ENCODE peak calls at places on chromosomes 3 and 15, in seven cellular contexts. Z is IMR-90, K is mesendoderm, J is mesenchymal stem cell, I is H9, M is neuronal stem cell, B is H1. O is an unnamed sample. For H3K4me1, the result is how much of the 10 kb centered on the place peaks cover.

GRCh38 chr3:103904991-103905390 is 1461.7 kb upstream of the ALCAM start:
- DNase-seq in Z (no peak), K (no peak), J (no peak), I (no peak), M (no peak), B (no peak), O (no peak)

GRCh38 chr15:69603369-69604049 is 150.9 kb downstream of the RPLP1 start:
- DNase-seq in Z (no peak), K (no peak), J (no peak), I (no peak), M (no peak), B (no peak), O (no peak)

GRCh38 chr15:38531509-38531908 is 33.1 kb downstream of the RASGRP1 start:
- DNase-seq in Z (peak), K (no peak), J (peak), I (no peak), M (no peak), B (no peak), O (no peak)

GRCh38 chr3:194577985-194578905 is 55.0 kb downstream of the TMEM44 start:
- DNase-seq in Z (peak), K (peak), J (peak), I (no peak), M (no peak), B (no peak), O (peak)

GRCh38 chr3:122555275-122556071 is 8.6 kb downstream of the PARP9 start:
- DNase-seq in Z (peak), K (peak), J (no peak), I (no peak), M (no peak), B (no peak), O (no peak)

GRCh38 chr15:90711418-90711824 is 5.7 kb upstream of the BLM start:
- DNase-seq in Z (no peak), K (no peak), J (no peak), I (no peak), M (no peak), B (no peak), O (no peak)

GRCh38 chr3:67073812-67074211 is 75.7 kb downstream of the KBTBD8 start:
- DNase-seq in Z (no peak), K (no peak), J (no peak), I (no peak), M (no peak), B (no peak), O (no peak)

GRCh38 chr15:83014205-83014653 is 2.8 kb upstream of the C15orf40 start:
- DNase-seq in Z (no peak), K (no peak), J (no peak), I (no peak), M (no peak), B (no peak), O (no peak)

GRCh38 chr15:41546846-41547786 is 3.1 kb upstream of the RPAP1 start:
- DNase-seq in Z (peak), K (no peak), J (peak), I (no peak), M (no peak), B (no peak), O (peak)

GRCh38 chr15:75451674-75452363 is at the start of gene SIN3A:
- DNase-seq in Z (peak), K (peak), J (peak), I (peak), M (peak), B (peak), O (peak)

GRCh38 chr3:188197388-188197847 is 43.5 kb downstream of the LPP start:
- DNase-seq in Z (no peak), K (peak), J (peak), I (no peak), M (no peak), B (peak), O (no peak)

GRCh38 chr15:31338879-31339557 is 12.4 kb downstream of the KLF13 start:
- DNase-seq in Z (peak), K (peak), J (peak), I (peak), M (no peak), B (no peak), O (peak)

GRCh38 chr15:31335991-31336942 is 9.6 kb downstream of the KLF13 start:
- DNase-seq in Z (no peak), K (no peak), J (no peak), I (no peak), M (no peak), B (no peak), O (peak)

GRCh38 chr15:31336943-31337295 is 10.3 kb downstream of the KLF13 start:
- DNase-seq in Z (no peak), K (no peak), J (no peak), I (no peak), M (no peak), B (no peak), O (peak)

GRCh38 chr15:31338318-31338878 is 11.8 kb downstream of the KLF13 start:
- DNase-seq in Z (no peak), K (no peak), J (no peak), I (no peak), M (no peak), B (no peak), O (no peak)

GRCh38 chr15:31337352-31338031 is 10.9 kb downstream of the KLF13 start:
- DNase-seq in Z (no peak), K (no peak), J (no peak), I (no peak), M (no peak), B (no peak), O (no peak)
- H3K4me1 ChIP-seq in Z (under half), K (under half), J (under half), I (under half), M (under half), B (under half), O (under half)

GRCh38 chr3:34183114-34183513 is 384.7 kb downstream of the PDCD6IP start:
- DNase-seq in Z (no peak), K (no peak), J (no peak), I (no peak), M (no peak), B (no peak), O (no peak)
- H4K8ac ChIP-seq in Z (no peak), K (no peak), J (no peak), I (no peak), M (no peak), B (no peak), O (no peak)

GRCh38 chr15:52652984-52653383 is 26.2 kb downstream of the ATOSA start:
- DNase-seq in Z (peak), K (no peak), J (peak), I (no peak), M (no peak), B (no peak), O (no peak)

GRCh38 chr15:52651114-52651513 is 28.1 kb downstream of the ATOSA start:
- DNase-seq in Z (no peak), K (no peak), J (no peak), I (no peak), M (no peak), B (no peak), O (no peak)

GRCh38 chr15:52652286-52652685 is 26.9 kb downstream of the ATOSA start:
- DNase-seq in Z (no peak), K (no peak), J (peak), I (no peak), M (no peak), B (no peak), O (no peak)

GRCh38 chr15:52653451-52653964 is 25.7 kb downstream of the ATOSA start:
- DNase-seq in Z (peak), K (peak), J (peak), I (no peak), M (no peak), B (no peak), O (no peak)

DNA sequence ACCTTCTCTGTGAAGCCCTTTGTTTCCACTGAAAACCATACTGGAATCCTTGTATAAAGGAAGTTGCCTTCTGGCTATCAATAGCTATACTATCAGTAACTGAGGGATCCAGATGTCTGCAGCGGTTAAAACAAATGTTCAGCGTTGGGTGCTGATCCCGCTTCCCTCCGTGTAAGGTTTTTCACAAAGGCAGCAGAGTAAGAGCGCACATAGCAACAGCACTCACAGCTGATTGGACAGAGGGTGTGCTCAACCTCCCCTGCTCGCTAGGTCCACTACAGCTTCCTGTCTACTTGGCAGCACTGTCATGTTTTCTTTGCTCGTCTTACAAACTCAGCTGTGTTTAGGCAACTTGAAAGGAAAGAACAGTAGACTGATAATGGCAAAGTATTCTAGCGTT is 27.3 kb downstream of the ATOSA start:
- DNase-seq in Z (peak), K (peak), J (peak), I (peak), M (peak), B (peak), O (peak)
- H3K4me1 ChIP-seq in Z (under half), K (under half), J (under half), I (under half), M (under half), B (under half), O (under half)

GRCh38 chr3:52434491-52435115 is 10.3 kb downstream of the SEMA3G start:
- DNase-seq in Z (no peak), K (no peak), J (no peak), I (peak), M (no peak), B (no peak), O (no peak)
- H4K8ac ChIP-seq in Z (no peak), K (no peak), J (no peak), I (no peak), M (no peak), B (no peak), O (no peak)

GRCh38 chr3:12191559-12191958 is 32.8 kb upstream of the TIMP4 start:
- DNase-seq in Z (no peak), K (no peak), J (no peak), I (no peak), M (no peak), B (no peak), O (no peak)

GRCh38 chr3:12188681-12189287 is 30.1 kb upstream of the TIMP4 start:
- DNase-seq in Z (no peak), K (no peak), J (no peak), I (no peak), M (no peak), B (no peak), O (no peak)

GRCh38 chr3:12192173-12192572 is 33.5 kb upstream of the TIMP4 start:
- DNase-seq in Z (no peak), K (no peak), J (no peak), I (no peak), M (no peak), B (no peak), O (no peak)

GRCh38 chr3:12190832-12191231 is 32.1 kb upstream of the TIMP4 start:
- DNase-seq in Z (no peak), K (no peak), J (no peak), I (no peak), M (no peak), B (no peak), O (no peak)

GRCh38 chr3:12190221-12190807 is 31.6 kb upstream of the TIMP4 start:
- DNase-seq in Z (no peak), K (no peak), J (no peak), I (no peak), M (no peak), B (no peak), O (no peak)
- H3K4me1 ChIP-seq in Z (under half), K (under half), J (under half), I (under half), M (under half), B (under half), O (under half)

GRCh38 chr15:99174567-99174966 is 69.7 kb downstream of the SYNM start:
- DNase-seq in Z (no peak), K (no peak), J (peak), I (no peak), M (no peak), B (no peak), O (peak)

GRCh38 chr15:99176757-99177156 is 71.9 kb downstream of the SYNM start:
- DNase-seq in Z (no peak), K (peak), J (no peak), I (no peak), M (no peak), B (no peak), O (no peak)

GRCh38 chr15:99180287-99180962 is 69.0 kb downstream of the TTC23 start:
- DNase-seq in Z (no peak), K (no peak), J (no peak), I (no peak), M (no peak), B (no peak), O (no peak)

GRCh38 chr15:99174989-99175388 is 70.1 kb downstream of the SYNM start:
- DNase-seq in Z (no peak), K (peak), J (peak), I (no peak), M (no peak), B (no peak), O (no peak)

DNA sequence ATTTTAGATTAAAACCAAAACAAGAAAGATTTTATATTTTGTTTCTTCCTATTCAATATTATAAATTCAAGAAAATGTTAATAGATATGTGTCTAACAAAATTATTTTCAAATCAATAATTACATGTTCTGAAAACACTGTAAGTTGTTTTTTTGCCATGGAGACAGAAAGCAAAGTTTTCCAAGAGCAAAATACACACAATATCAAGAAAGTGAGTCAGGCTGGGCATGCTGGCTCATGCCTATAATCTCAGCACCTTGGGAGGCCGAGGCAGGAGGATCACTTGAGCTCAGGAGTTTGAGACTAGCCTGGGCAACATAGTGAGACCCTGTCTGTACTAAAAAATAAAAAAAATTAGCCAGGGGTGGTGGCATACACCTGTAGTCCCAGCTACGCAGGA is 71.7 kb downstream of the TTC23 start:
- DNase-seq in Z (no peak), K (no peak), J (no peak), I (no peak), M (no peak), B (no peak), O (peak)
- H4K8ac ChIP-seq in Z (no peak), K (no peak), J (no peak), I (no peak), M (no peak), B (no peak), O (no peak)

GRCh38 chr3:129501630-129502029 is 26.8 kb upstream of the RHO start:
- DNase-seq in Z (no peak), K (no peak), J (no peak), I (no peak), M (no peak), B (no peak), O (no peak)

GRCh38 chr3:129502641-129503386 is 25.6 kb upstream of the RHO start:
- DNase-seq in Z (no peak), K (no peak), J (no peak), I (no peak), M (no peak), B (no peak), O (no peak)

GRCh38 chr3:129504471-129505100 is 23.9 kb upstream of the RHO start:
- DNase-seq in Z (no peak), K (no peak), J (no peak), I (no peak), M (no peak), B (no peak), O (no peak)

GRCh38 chr3:129503387-129504010 is 24.9 kb upstream of the RHO start:
- DNase-seq in Z (peak), K (no peak), J (peak), I (no peak), M (no peak), B (no peak), O (no peak)

GRCh38 chr3:129500334-129500658 is 28.1 kb upstream of the RHO start:
- DNase-seq in Z (no peak), K (no peak), J (no peak), I (no peak), M (no peak), B (no peak), O (no peak)
- H3K4me1 ChIP-seq in Z (under half), K (under half), J (under half), I (under half), M (under half), B (under half), O (under half)

GRCh38 chr15:73924258-73924921 is 1.9 kb upstream of the LOXL1 start:
- DNase-seq in Z (peak), K (no peak), J (peak), I (no peak), M (no peak), B (no peak), O (peak)
- H4K8ac ChIP-seq in Z (peak), K (no peak), J (peak), I (no peak), M (peak), B (no peak), O (no peak)